ENCODE peak calls at places on chromosomes 2 and 18, in ten cellular contexts. J is epithelial cell of proximal tubule, S is WERI-Rb-1, K is neural crest cell, T is colonic mucosa, O is GM12865, U is GM06990, L is fibroblast of mammary gland, C is osteocyte, A is psoas muscle. W is an unnamed sample.

GRCh38 chr2:45963816-45964215 is 312.3 kb downstream of the PRKCE start:
- DNase-seq in O (no peak), T (no peak), C (no peak), L (no peak), S (no peak), U (no peak), K (no peak), A (no peak), J (no peak), W (no peak)

GRCh38 chr2:76938153-76938552 is 584.0 kb downstream of the LRRTM4 start:
- DNase-seq in J (no peak), C (no peak), T (no peak), S (no peak), O (no peak), A (no peak), U (no peak), L (no peak), K (no peak), W (no peak)

GRCh38 chr2:179860255-179861026 is 971 bp downstream of the ZNF385B start:
- DNase-seq in C (no peak), A (peak), L (no peak), T (no peak), U (no peak), S (peak), K (no peak), J (no peak), O (no peak), W (no peak)

GRCh38 chr2:226580403-226580802 is 219.2 kb downstream of the IRS1 start:
- DNase-seq in C (no peak), O (no peak), J (no peak), S (no peak), L (no peak), A (no peak), T (no peak), K (no peak), U (no peak), W (no peak)

GRCh38 chr2:52710810-52711618 is 1056.6 kb upstream of the CHAC2 start:
- DNase-seq in C (no peak), U (no peak), O (no peak), L (no peak), S (no peak), J (no peak), T (no peak), K (no peak), A (no peak), W (no peak)

GRCh38 chr2:119476301-119477117 is 44.9 kb downstream of the TMEM37 start:
- DNase-seq in L (peak), U (peak), T (peak), C (peak), O (peak), S (peak), A (peak), K (peak), J (no peak), W (peak)

GRCh38 chr18:22783662-22784076 is 149.5 kb upstream of the RBBP8 start:
- DNase-seq in T (no peak), L (no peak), C (no peak), A (no peak), O (no peak), U (no peak), J (no peak), K (no peak), S (no peak), W (no peak)

GRCh38 chr18:49230331-49230730 is 230.1 kb downstream of the DYM start:
- DNase-seq in O (no peak), L (no peak), T (no peak), U (no peak), C (no peak), J (no peak), A (no peak), S (no peak), K (no peak), W (no peak)

GRCh38 chr18:21004721-21005120 is 106.9 kb downstream of the ROCK1 start:
- DNase-seq in K (no peak), S (no peak), O (no peak), J (peak), A (no peak), C (no peak), L (peak), T (no peak), U (no peak), W (peak)

GRCh38 chr2:9205963-9206948 is at the start of gene ASAP2:
- DNase-seq in L (peak), J (no peak), A (peak), C (peak), K (peak), T (peak), S (peak), O (peak), U (peak), W (no peak)

GRCh38 chr18:79869591-79870368 is 72.0 kb downstream of the KCNG2 start:
- DNase-seq in S (peak), O (no peak), U (no peak), T (no peak), C (peak), A (no peak), L (no peak), K (no peak), J (no peak), W (no peak)

GRCh38 chr2:237291138-237291792 is 122.7 kb downstream of the COL6A3 start:
- DNase-seq in C (peak), S (no peak), L (peak), O (no peak), J (no peak), U (no peak), T (peak), K (no peak), A (peak), W (peak)

GRCh38 chr2:173545364-173545734 is 190.7 kb downstream of the CDCA7 start:
- DNase-seq in J (no peak), O (peak), L (peak), U (no peak), C (no peak), K (no peak), S (no peak), T (peak), A (no peak), W (no peak)

GRCh38 chr2:72755647-72756423 is 70.0 kb downstream of the EXOC6B start:
- DNase-seq in U (no peak), C (no peak), T (no peak), L (peak), K (no peak), O (no peak), S (no peak), J (no peak), A (no peak), W (peak)

GRCh38 chr18:7789853-7790552 is 222.9 kb downstream of the PTPRM start:
- DNase-seq in C (no peak), L (peak), U (no peak), K (no peak), S (peak), A (no peak), O (no peak), T (no peak), J (peak), W (peak)

GRCh38 chr18:79965119-79965902 is 868 bp downstream of the HSBP1L1 start:
- DNase-seq in K (no peak), U (peak), C (no peak), J (peak), L (peak), O (peak), S (no peak), T (peak), A (no peak), W (no peak)

GRCh38 chr2:212644195-212644837 is 105.7 kb upstream of the ERBB4 start:
- DNase-seq in O (no peak), K (no peak), A (no peak), S (no peak), U (no peak), L (no peak), T (no peak), C (no peak), J (no peak), W (no peak)

GRCh38 chr2:240250150-240250984 is 109.9 kb upstream of the OTOS start:
- DNase-seq in S (no peak), U (no peak), K (peak), O (no peak), L (no peak), J (no peak), C (peak), T (peak), A (peak), W (no peak)

GRCh38 chr2:46557788-46558187 is 78.4 kb downstream of the TMEM247 start:
- DNase-seq in A (no peak), J (no peak), S (no peak), L (no peak), T (no peak), K (no peak), U (no peak), O (peak), C (no peak), W (no peak)

GRCh38 chr2:7456762-7457161 is 539.5 kb downstream of the RNF144A start:
- DNase-seq in T (no peak), U (no peak), A (no peak), K (no peak), J (no peak), S (no peak), O (no peak), L (no peak), C (no peak), W (no peak)

GRCh38 chr2:72153026-72153791 is 5.5 kb upstream of the CYP26B1 start:
- DNase-seq in U (no peak), S (peak), T (no peak), J (no peak), C (peak), A (no peak), K (no peak), L (no peak), O (no peak), W (no peak)

GRCh38 chr2:32498301-32498700 is 129.5 kb upstream of the TTC27 start:
- DNase-seq in J (no peak), C (no peak), L (no peak), A (no peak), K (no peak), U (no peak), T (no peak), S (no peak), O (no peak), W (no peak)

DNA sequence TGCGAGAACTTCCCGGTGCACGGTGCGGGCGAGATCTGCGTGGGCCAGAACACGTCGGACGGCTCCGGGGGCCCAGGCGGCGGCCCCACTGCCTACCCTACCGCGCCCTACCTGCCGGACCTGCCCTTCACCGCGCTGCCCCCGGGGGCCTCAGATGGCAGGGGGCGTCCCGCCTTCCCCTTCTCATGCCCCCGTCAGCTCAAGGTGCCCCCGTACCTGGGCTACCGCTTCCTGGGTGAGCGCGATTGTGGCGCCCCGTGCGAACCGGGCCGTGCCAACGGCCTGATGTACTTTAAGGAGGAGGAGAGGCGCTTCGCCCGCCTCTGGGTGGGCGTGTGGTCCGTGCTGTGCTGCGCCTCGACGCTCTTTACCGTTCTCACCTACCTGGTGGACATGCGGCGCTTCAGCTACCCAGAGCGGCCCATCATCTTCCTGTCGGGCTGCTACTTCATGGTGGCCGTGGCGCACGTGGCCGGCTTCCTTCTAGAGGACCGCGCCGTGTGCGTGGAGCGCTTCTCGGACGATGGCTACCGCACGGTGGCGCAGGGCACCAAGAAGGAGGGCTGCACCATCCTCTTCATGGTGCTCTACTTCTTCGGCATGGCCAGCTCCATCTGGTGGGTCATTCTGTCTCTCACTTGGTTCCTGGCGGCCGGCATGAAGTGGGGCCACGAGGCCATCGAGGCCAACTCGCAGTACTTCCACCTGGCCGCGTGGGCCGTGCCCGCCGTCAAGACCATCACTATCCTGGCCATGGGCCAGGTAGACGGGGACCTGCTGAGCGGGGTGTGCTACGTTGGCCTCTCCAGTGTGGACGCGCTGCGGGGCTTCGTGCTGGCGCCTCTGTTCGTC is 1.7 kb downstream of the FZD7 start:
- DNase-seq in L (peak), S (no peak), U (peak), T (peak), O (peak), K (peak), A (peak), J (no peak), C (peak), W (peak)
- TF ChIP-seq CTCF in L (peak), S (no peak), U (peak), T (peak), O (no peak), K (peak), A (peak), J (peak), C (peak), W (peak)

GRCh38 chr2:202104286-202104870 is 31.3 kb downstream of the KIAA2012 start:
- DNase-seq in J (no peak), S (peak), L (peak), K (peak), U (peak), O (peak), A (peak), C (no peak), T (peak), W (no peak)
- TF ChIP-seq CTCF in J (peak), S (peak), L (peak), K (peak), U (peak), O (peak), A (peak), C (peak), T (peak), W (peak)

DNA sequence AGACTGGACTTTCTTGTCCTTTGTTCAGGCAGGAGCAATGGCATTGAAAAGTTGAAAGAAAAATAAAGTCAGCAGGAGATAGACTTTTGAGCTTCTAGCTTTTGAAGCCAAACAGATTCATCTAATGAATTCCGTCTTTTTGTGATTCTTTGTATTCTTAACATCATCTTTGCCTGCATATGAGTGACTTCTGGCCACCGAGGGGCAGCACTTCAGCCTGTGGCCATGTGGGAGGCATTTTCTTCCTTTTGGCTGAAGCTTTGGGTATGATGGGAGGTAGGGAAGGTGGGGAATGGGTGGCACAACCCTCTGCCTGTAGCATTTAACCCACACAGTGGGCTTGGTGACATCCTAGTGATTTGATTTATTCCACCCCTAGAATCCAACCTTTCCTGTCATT is 220.6 kb downstream of the SETBP1 start:
- DNase-seq in S (peak), O (no peak), C (no peak), J (no peak), L (no peak), T (no peak), A (no peak), U (no peak), K (no peak), W (no peak)
- TF ChIP-seq CTCF in S (peak), O (no peak), C (peak), J (peak), L (peak), T (peak), A (peak), U (no peak), K (peak), W (no peak)

GRCh38 chr18:32893915-32894314 is 121.1 kb upstream of the KLHL14 start:
- DNase-seq in A (no peak), L (peak), O (no peak), U (no peak), T (no peak), S (no peak), K (no peak), J (no peak), C (no peak), W (no peak)
- TF ChIP-seq CTCF in A (no peak), L (peak), O (peak), U (peak), T (no peak), S (peak), K (peak), J (peak), C (no peak), W (no peak)

DNA sequence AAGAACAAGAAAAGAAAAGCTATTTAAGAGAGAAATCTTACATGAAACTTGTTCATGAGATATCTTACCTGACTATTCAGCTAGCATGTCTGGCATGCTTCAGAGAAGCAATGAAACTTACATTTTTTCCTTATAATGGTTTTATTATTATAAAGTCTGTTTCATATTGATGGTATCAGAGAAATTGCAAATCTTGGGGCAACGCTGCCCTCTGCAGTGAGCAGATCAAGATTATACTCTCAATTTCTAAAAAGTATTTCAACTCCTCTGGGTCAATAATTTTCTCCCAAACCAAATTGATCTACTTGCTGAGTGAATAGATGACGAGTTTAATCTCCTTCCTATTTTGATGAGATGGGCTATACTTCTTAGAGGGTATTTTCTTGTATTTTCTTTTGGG is 235.6 kb downstream of the NUP35 start:
- DNase-seq in J (no peak), O (no peak), L (peak), U (no peak), T (no peak), S (no peak), K (no peak), A (no peak), C (no peak), W (no peak)
- TF ChIP-seq CTCF in J (peak), O (no peak), L (peak), U (no peak), T (no peak), S (no peak), K (peak), A (no peak), C (peak), W (no peak)

GRCh38 chr2:152054593-152054992 is 44.3 kb downstream of the CACNB4 start:
- DNase-seq in C (no peak), K (no peak), T (no peak), U (no peak), S (no peak), O (no peak), L (peak), J (no peak), A (no peak), W (peak)
- TF ChIP-seq CTCF in C (peak), K (no peak), T (no peak), U (no peak), S (no peak), O (no peak), L (peak), J (no peak), A (no peak), W (no peak)

GRCh38 chr2:31354837-31355236 is 59.7 kb downstream of the XDH start:
- DNase-seq in O (peak), U (no peak), L (peak), T (no peak), C (no peak), K (no peak), A (no peak), J (no peak), S (no peak), W (no peak)
- TF ChIP-seq CTCF in O (peak), U (peak), L (peak), T (no peak), C (peak), K (peak), A (peak), J (peak), S (peak), W (peak)